ENCODE peak calls at places on chromosomes 1 and 21, in four cellular contexts. C, S, Q and M are unnamed samples.

GRCh38 chr1:156692958-156693857 is 12.2 kb downstream of the CRABP2 start:
- DNase-seq in C (no peak), S (peak), Q (no peak), M (no peak)

GRCh38 chr1:84888753-84889152 is 4.3 kb downstream of the LPAR3 start:
- DNase-seq in C (no peak), S (no peak), Q (no peak), M (no peak)

GRCh38 chr1:210250998-210251679 is 18.5 kb downstream of the SERTAD4 start:
- DNase-seq in C (peak), S (no peak), Q (peak), M (peak)

GRCh38 chr21:41957991-41958766 is 4.4 kb upstream of the C2CD2 start:
- DNase-seq in C (peak), S (peak), Q (peak), M (no peak)

GRCh38 chr1:55813619-55814018 is 598.5 kb upstream of the USP24 start:
- DNase-seq in C (peak), S (peak), Q (no peak), M (peak)

GRCh38 chr1:1539310-1540014 is 962 bp downstream of the TMEM240 start:
- DNase-seq in C (peak), S (no peak), Q (no peak), M (no peak)

GRCh38 chr1:156914440-156914856 is 6.0 kb upstream of the LRRC71 start:
- DNase-seq in C (no peak), S (no peak), Q (no peak), M (no peak)

GRCh38 chr21:46002841-46003574 is 21.4 kb downstream of the COL6A1 start:
- DNase-seq in C (peak), S (peak), Q (no peak), M (no peak)

GRCh38 chr1:155131285-155131684 is 3.6 kb downstream of the EFNA1 start:
- DNase-seq in C (no peak), S (no peak), Q (no peak), M (no peak)

GRCh38 chr1:29032839-29033238 is 90.9 kb downstream of the TMEM200B start:
- DNase-seq in C (no peak), S (no peak), Q (no peak), M (no peak)

GRCh38 chr1:160046494-160047115 is 14.8 kb upstream of the PIGM start:
- DNase-seq in C (peak), S (no peak), Q (peak), M (no peak)

GRCh38 chr1:178566187-178566586 is 53.3 kb downstream of the TEX35 start:
- DNase-seq in C (no peak), S (no peak), Q (no peak), M (no peak)

GRCh38 chr21:39611547-39612190 is 1.1 kb upstream of the B3GALT5 start:
- DNase-seq in C (no peak), S (no peak), Q (no peak), M (no peak)

GRCh38 chr1:20070357-20070756 is 363 bp downstream of the PLA2G5 start:
- DNase-seq in C (no peak), S (no peak), Q (no peak), M (no peak)

GRCh38 chr1:220803401-220804201 is 16.9 kb downstream of the MTARC1 start:
- DNase-seq in C (no peak), S (no peak), Q (peak), M (no peak)

GRCh38 chr1:160800142-160800541 is 4.2 kb downstream of the LY9 start:
- DNase-seq in C (no peak), S (no peak), Q (no peak), M (no peak)

DNA sequence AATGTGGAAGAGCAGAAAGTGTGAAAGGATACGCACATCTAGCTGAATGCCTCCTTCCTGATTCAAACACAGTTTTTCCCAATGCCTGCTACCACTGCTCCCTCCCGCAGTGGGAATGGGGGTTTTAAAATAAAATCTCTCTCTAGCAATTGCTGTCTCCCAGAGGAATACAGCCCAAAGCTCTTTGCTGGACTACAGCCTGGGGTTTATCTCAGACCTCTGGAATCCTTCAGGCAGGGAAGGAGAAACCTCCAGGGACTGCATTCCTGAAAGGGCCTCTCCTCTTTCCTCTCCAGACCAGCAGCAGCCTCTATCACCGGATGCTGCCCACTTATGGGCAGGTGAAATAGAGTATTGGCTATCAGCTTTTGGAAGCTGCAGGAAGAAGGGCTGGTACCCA is 6.3 kb downstream of the IER5 start:
- DNase-seq in C (peak), S (no peak), Q (no peak), M (no peak)
- TF ChIP-seq POLR2A in C (no peak), S (no peak), Q (no peak), M (no peak)

GRCh38 chr1:106678661-106679060 is 377.8 kb upstream of the PRMT6 start:
- DNase-seq in C (no peak), S (no peak), Q (no peak), M (no peak)
- H3K27ac ChIP-seq in C (no peak), S (no peak), Q (no peak), M (no peak)

GRCh38 chr1:205441318-205441633 is 14.6 kb downstream of the BLACAT1 start:
- DNase-seq in C (no peak), S (no peak), Q (no peak), M (no peak)
- TF ChIP-seq POLR2A in C (no peak), S (no peak), Q (no peak), M (no peak)

DNA sequence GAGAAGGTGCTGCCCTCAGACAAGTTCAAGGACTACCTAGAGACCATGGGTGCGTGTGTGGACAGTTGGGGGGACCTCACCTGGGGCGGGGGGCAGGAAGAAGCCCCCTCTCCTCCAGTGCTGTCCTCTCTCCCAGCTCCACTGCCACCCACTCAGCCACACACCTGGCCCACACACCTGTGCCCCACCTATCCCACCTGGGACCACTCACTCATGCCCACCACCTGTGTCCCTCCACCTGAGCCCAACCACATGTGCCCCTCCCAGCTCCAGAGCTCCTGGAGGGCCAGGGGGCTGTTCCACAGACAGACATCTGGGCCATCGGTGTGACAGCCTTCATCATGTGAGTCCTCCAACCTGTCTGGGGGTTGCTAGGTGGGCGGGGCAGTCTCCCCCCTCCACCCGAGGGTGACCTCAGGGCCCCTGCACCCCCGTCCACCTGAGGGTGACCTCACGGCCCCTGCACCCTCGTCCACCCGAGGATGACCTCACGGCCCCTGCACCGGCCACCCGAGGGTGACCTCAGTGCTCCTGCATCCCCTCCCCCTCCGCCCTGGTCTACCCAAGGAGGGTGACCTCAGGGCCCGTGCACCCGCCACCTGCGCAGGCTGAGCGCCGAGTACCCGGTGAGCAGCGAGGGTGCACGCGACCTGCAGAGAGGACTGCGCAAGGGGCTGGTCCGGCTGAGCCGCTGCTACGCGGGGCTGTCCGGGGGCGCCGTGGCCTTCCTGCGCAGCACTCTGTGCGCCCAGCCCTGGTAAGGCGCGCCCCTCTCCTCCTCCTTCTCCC is 28.8 kb downstream of the TRIM11 start:
- DNase-seq in C (no peak), S (no peak), Q (no peak), M (no peak)
- H3K27ac ChIP-seq in C (peak), S (peak), Q (peak), M (no peak)

DNA sequence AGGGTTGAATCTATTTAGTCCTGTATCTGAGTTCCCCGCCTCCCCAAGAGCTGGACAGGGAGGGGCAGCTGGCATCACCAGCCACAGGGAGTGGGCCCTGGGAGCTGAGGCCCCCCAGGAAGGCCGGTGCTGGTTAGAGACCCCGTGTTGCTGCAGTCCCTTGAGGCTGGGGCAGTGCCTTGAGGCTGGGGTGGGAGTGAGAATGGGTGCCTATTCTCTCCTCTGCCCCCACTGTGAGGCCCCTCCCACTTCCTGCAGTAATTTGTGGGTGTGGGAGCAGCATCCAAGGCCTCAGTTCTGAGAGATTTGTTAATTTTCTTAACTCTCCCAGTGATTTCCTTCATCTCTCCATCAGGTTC is 2.5 kb upstream of the TRAPPC3 start:
- DNase-seq in C (peak), S (no peak), Q (no peak), M (no peak)
- TF ChIP-seq POLR2A in C (no peak), S (no peak), Q (no peak), M (no peak)